ENCODE peak calls at places on chromosomes 13 and 19, in nine cellular contexts. Y is iPS DF 19.7; W is iris pigment epithelial cell; K is activated T-helper 9 cell treated with anti-CD3 and anti-CD28 coated beads, Interleukin-2, amount 50 U/mL, for 16 hours; F is Calu3; L is caudate nucleus; V is dermis blood vessel endothelial cell; D is fibroblast of the aortic adventitia; X is stimulated activated CD8-positive, alpha-beta memory T cell treated with anti-CD3 and anti-CD28 coated beads, Interleukin-15, amount 100 ng/mL, for 24 hours. Q is an unnamed sample.

GRCh38 chr13:51760592-51760991 is 43.4 kb downstream of the DHRS12 start:
- DNase-seq in Y (no peak), K (no peak), W (peak; percentile 77), L (peak; percentile 89), X (no peak), F (no peak), D (peak; percentile 43), V (no peak), Q (no peak)

GRCh38 chr19:11652056-11652455 is 54.8 kb downstream of the ZNF627 start:
- DNase-seq in V (no peak), Y (no peak), F (no peak), W (no peak), D (no peak), K (no peak), L (no peak), X (no peak), Q (no peak)

GRCh38 chr13:112105244-112105681 is 38.3 kb downstream of the SOX1 start:
- DNase-seq in Y (no peak), L (no peak), K (no peak), V (no peak), W (no peak), X (no peak), F (no peak), D (no peak), Q (no peak)

GRCh38 chr13:100131863-100132574 is 43.1 kb downstream of the PCCA start:
- DNase-seq in K (no peak), F (no peak), D (peak; percentile 57), X (no peak), Y (no peak), W (peak; percentile 98), L (peak; percentile 36), V (peak; percentile 99), Q (no peak)

GRCh38 chr13:18212873-18213272 is 968.8 kb downstream of the TUBA3C start:
- DNase-seq in F (no peak), L (no peak), X (no peak), Y (peak; percentile 15), D (no peak), K (no peak), W (no peak), V (peak; percentile 20), Q (no peak)

GRCh38 chr13:67227131-67227983 is 2.8 kb downstream of the PCDH9 start:
- DNase-seq in L (no peak), V (no peak), K (no peak), W (no peak), Y (no peak), D (no peak), F (no peak), X (no peak), Q (no peak)

GRCh38 chr13:99310382-99311031 is 3.3 kb upstream of the GPR183 start:
- DNase-seq in X (no peak), D (peak; percentile 47), F (no peak), V (no peak), Y (no peak), L (no peak), K (no peak), W (peak; percentile 90), Q (no peak)

GRCh38 chr13:25874064-25874737 is 177.6 kb downstream of the SHISA2 start:
- DNase-seq in D (no peak), V (no peak), X (no peak), K (no peak), W (no peak), L (no peak), Y (no peak), F (no peak), Q (no peak)

GRCh38 chr13:48749699-48750473 is 96.2 kb downstream of the CYSLTR2 start:
- DNase-seq in W (peak; percentile 100), X (peak; percentile 36), K (peak; percentile 58), D (peak; percentile 93), V (peak; percentile 84), L (peak; percentile 49), Y (peak; percentile 12), F (peak; percentile 75), Q (peak; percentile 87)

GRCh38 chr19:13045812-13046211 is 50.5 kb downstream of the NFIX start:
- DNase-seq in Y (no peak), D (peak; percentile 61), X (no peak), K (no peak), F (no peak), W (no peak), V (no peak), L (no peak), Q (no peak)

GRCh38 chr13:51151463-51151862 is 40.4 kb upstream of the C13orf42 start:
- DNase-seq in K (no peak), V (no peak), Y (no peak), X (no peak), F (no peak), L (no peak), D (no peak), W (no peak), Q (no peak)

GRCh38 chr19:49829721-49830120 is 11.6 kb downstream of the MED25 start:
- DNase-seq in F (no peak), X (no peak), Y (no peak), D (no peak), W (no peak), L (no peak), K (no peak), V (no peak), Q (no peak)

GRCh38 chr19:46659151-46660007 is 1.6 kb downstream of the DACT3 start:
- DNase-seq in Y (no peak), L (peak; percentile 59), F (no peak), D (peak; percentile 16), W (peak; percentile 10), X (no peak), K (no peak), V (no peak), Q (no peak)

GRCh38 chr19:16076958-16077611 is 790 bp downstream of the TPM4 start:
- DNase-seq in X (no peak), D (no peak), V (peak; percentile 54), Y (no peak), K (no peak), F (no peak), L (peak; percentile 52), W (no peak), Q (no peak)

GRCh38 chr19:6721773-6722172 is 1.3 kb upstream of the C3 start:
- DNase-seq in X (no peak), F (no peak), W (no peak), V (no peak), Y (no peak), L (no peak), K (no peak), D (no peak), Q (no peak)

GRCh38 chr19:47487551-47488515 is 3.8 kb upstream of the KPTN start:
- DNase-seq in K (no peak), D (no peak), F (no peak), L (no peak), Y (no peak), X (no peak), W (no peak), V (no peak), Q (no peak)

GRCh38 chr13:101267656-101268055 is 148.7 kb downstream of the NALCN start:
- DNase-seq in L (no peak), W (no peak), K (no peak), F (no peak), Y (no peak), X (no peak), D (peak; percentile 16), V (no peak), Q (no peak)

GRCh38 chr13:81283561-81283960 is 942.6 kb upstream of the SPRY2 start:
- DNase-seq in V (no peak), W (no peak), Y (no peak), K (no peak), L (no peak), X (no peak), F (no peak), D (no peak), Q (no peak)

GRCh38 chr19:53158119-53158656 is 665 bp downstream of the ZNF347 start:
- DNase-seq in F (no peak), Y (no peak), K (no peak), W (peak; percentile 33), D (peak; percentile 27), X (no peak), L (peak; percentile 8), V (peak; percentile 38), Q (no peak)

GRCh38 chr19:14561249-14561648 is 10.6 kb downstream of the NDUFB7 start:
- DNase-seq in K (no peak), X (no peak), V (no peak), D (no peak), W (no peak), Y (no peak), L (no peak), F (no peak), Q (no peak)

GRCh38 chr13:48858523-48858922 is 117.2 kb upstream of the FNDC3A start:
- DNase-seq in W (peak; percentile 19), X (no peak), V (no peak), K (no peak), F (no peak), L (peak; percentile 28), D (no peak), Y (no peak), Q (no peak)

GRCh38 chr13:46745062-46745461 is 51.9 kb downstream of the ESD start:
- DNase-seq in Y (no peak), W (no peak), D (no peak), L (no peak), K (no peak), V (no peak), X (no peak), F (no peak), Q (no peak)

GRCh38 chr13:48827709-48828108 is 148.0 kb upstream of the FNDC3A start:
- DNase-seq in K (no peak), Y (no peak), D (no peak), F (no peak), V (no peak), W (no peak), L (no peak), X (no peak), Q (no peak)

GRCh38 chr13:67878376-67878775 is 648.2 kb upstream of the PCDH9 start:
- DNase-seq in X (no peak), Y (no peak), L (no peak), V (no peak), D (no peak), W (no peak), K (no peak), F (no peak), Q (no peak)

GRCh38 chr13:28320884-28321574 is 173.9 kb downstream of the FLT1 start:
- DNase-seq in W (peak; percentile 48), V (no peak), F (no peak), K (no peak), L (no peak), X (no peak), Y (no peak), D (no peak), Q (no peak)

GRCh38 chr19:13573268-13573667 is 67.0 kb upstream of the CACNA1A start:
- DNase-seq in X (no peak), F (no peak), D (no peak), K (no peak), Y (no peak), V (no peak), W (no peak), L (no peak), Q (no peak)

GRCh38 chr19:11887618-11888531 is at the start of gene ZNF69:
- DNase-seq in V (peak; percentile 54), D (peak; percentile 50), X (peak; percentile 38), L (peak; percentile 80), W (peak; percentile 70), Y (peak; percentile 84), K (peak; percentile 24), F (peak; percentile 88), Q (peak; percentile 85)

GRCh38 chr13:68319384-68319783 is 1089.2 kb upstream of the PCDH9 start:
- DNase-seq in D (no peak), Y (no peak), V (no peak), F (no peak), X (no peak), W (no peak), L (no peak), K (no peak), Q (no peak)

GRCh38 chr19:44683434-44684210 is 12.3 kb downstream of the CEACAM19 start:
- DNase-seq in X (no peak), V (no peak), L (no peak), F (no peak), Y (no peak), D (no peak), K (no peak), W (no peak), Q (no peak)

GRCh38 chr13:25165664-25166063 is 6.4 kb downstream of the AMER2 start:
- DNase-seq in L (no peak), V (no peak), W (no peak), X (no peak), K (no peak), D (no peak), F (no peak), Y (no peak), Q (no peak)

GRCh38 chr19:1970003-1970805 is 29.2 kb downstream of the CSNK1G2 start:
- DNase-seq in X (no peak), V (no peak), K (no peak), F (no peak), W (no peak), D (no peak), Y (no peak), L (no peak), Q (peak; percentile 38)

Q was measured in HT-29.